ENCODE peak calls at places on chromosome 13, in five cellular contexts. Q is GM12878, J is fibroblast of the conjunctiva, Z is nephron progenitor cell, X is tibial nerve. B is an unnamed sample.

GRCh38 chr13:66675620-66676019 is 554.5 kb downstream of the PCDH9 start:
- DNase-seq in Z (no peak), Q (no peak), X (no peak), J (no peak), B (peak)

GRCh38 chr13:97478247-97478646 is 44.3 kb downstream of the RAP2A start:
- DNase-seq in Z (no peak), J (no peak), Q (no peak), X (no peak), B (no peak)

GRCh38 chr13:80979035-80979641 is 638.2 kb upstream of the SPRY2 start:
- DNase-seq in Z (peak), X (no peak), Q (peak), J (peak), B (peak)

GRCh38 chr13:40145139-40145538 is 489.7 kb downstream of the COG6 start:
- DNase-seq in J (no peak), X (no peak), Q (no peak), Z (no peak), B (no peak)

GRCh38 chr13:108463365-108463764 is 166.0 kb upstream of the MYO16 start:
- DNase-seq in Z (no peak), X (no peak), Q (peak), J (peak), B (peak)

GRCh38 chr13:78241278-78241919 is 322.8 kb upstream of the EDNRB start:
- DNase-seq in Q (no peak), J (peak), X (no peak), Z (peak), B (peak)

GRCh38 chr13:111431241-111431640 is 110.8 kb downstream of the TEX29 start:
- DNase-seq in J (no peak), X (no peak), Z (no peak), Q (no peak), B (no peak)

GRCh38 chr13:21289475-21289874 is 113.0 kb downstream of the MRPL57 start:
- DNase-seq in X (no peak), J (no peak), Q (no peak), Z (no peak), B (no peak)

GRCh38 chr13:30827578-30827925 is 78.5 kb upstream of the MEDAG start:
- DNase-seq in J (no peak), X (no peak), Z (no peak), Q (no peak), B (no peak)

GRCh38 chr13:101523732-101524131 is 71.3 kb downstream of the ITGBL1 start:
- DNase-seq in J (no peak), Z (no peak), X (no peak), Q (no peak), B (peak)

GRCh38 chr13:33262997-33263396 is 22.6 kb downstream of the STARD13 start:
- DNase-seq in J (no peak), Q (no peak), X (no peak), Z (no peak), B (no peak)

GRCh38 chr13:100542546-100543156 is 45.9 kb downstream of the GGACT start:
- DNase-seq in X (no peak), J (peak), Q (peak), Z (no peak), B (peak)

GRCh38 chr13:59771272-59771671 is 392.5 kb downstream of the DIAPH3 start:
- DNase-seq in Z (no peak), Q (no peak), J (no peak), X (no peak), B (no peak)

GRCh38 chr13:43054803-43055802 is 31.7 kb downstream of the DNAJC15 start:
- DNase-seq in J (peak), Q (no peak), X (no peak), Z (peak), B (peak)

GRCh38 chr13:105991622-105992254 is 543.7 kb downstream of the EFNB2 start:
- DNase-seq in X (peak), Q (no peak), J (peak), Z (no peak), B (peak)

GRCh38 chr13:25860862-25861261 is 191.0 kb downstream of the SHISA2 start:
- DNase-seq in Q (no peak), X (no peak), Z (no peak), J (peak), B (no peak)